ENCODE peak calls at places on chromosome 1, in nine cellular contexts. One of them, this sample, is unnamed.
A peak's percentile ranks its signal among the peaks of the same experiment; 100 is the strongest.

GRCh38 chr1:89957063-89957462 is 37.8 kb upstream of the ZNF326 start:
- DNase-seq in left lung: no peak
- DNase-seq in AG09319: no peak
- DNase-seq in esophagus muscularis mucosa: no peak
- DNase-seq in nephron progenitor cell: no peak
- DNase-seq in PC-3: peak; percentile 42
- DNase-seq in AG10803: no peak
- DNase-seq in progenitor cell of endocrine pancreas: no peak
- DNase-seq in A673: no peak
- DNase-seq in this sample: no peak

GRCh38 chr1:64653466-64653865 is 91.4 kb upstream of the RAVER2 start:
- DNase-seq in left lung: no peak
- DNase-seq in AG09319: peak; percentile 22
- DNase-seq in esophagus muscularis mucosa: no peak
- DNase-seq in nephron progenitor cell: no peak
- DNase-seq in PC-3: no peak
- DNase-seq in AG10803: peak; percentile 26
- DNase-seq in progenitor cell of endocrine pancreas: no peak
- DNase-seq in A673: no peak
- DNase-seq in this sample: no peak

GRCh38 chr1:46790702-46791101 is 8.1 kb upstream of the CYP4B1 start:
- DNase-seq in left lung: no peak
- DNase-seq in AG09319: no peak
- DNase-seq in esophagus muscularis mucosa: peak; percentile 62
- DNase-seq in nephron progenitor cell: no peak
- DNase-seq in PC-3: no peak
- DNase-seq in AG10803: no peak
- DNase-seq in progenitor cell of endocrine pancreas: no peak
- DNase-seq in A673: no peak
- DNase-seq in this sample: no peak

GRCh38 chr1:116497660-116498059 is 73.2 kb downstream of the CD58 start:
- DNase-seq in left lung: no peak
- DNase-seq in AG09319: no peak
- DNase-seq in esophagus muscularis mucosa: no peak
- DNase-seq in nephron progenitor cell: no peak
- DNase-seq in PC-3: no peak
- DNase-seq in AG10803: peak; percentile 49
- DNase-seq in progenitor cell of endocrine pancreas: no peak
- DNase-seq in A673: no peak
- DNase-seq in this sample: no peak

GRCh38 chr1:11316701-11317100 is 43.7 kb downstream of the UBIAD1 start:
- DNase-seq in left lung: no peak
- DNase-seq in AG09319: no peak
- DNase-seq in esophagus muscularis mucosa: no peak
- DNase-seq in nephron progenitor cell: no peak
- DNase-seq in PC-3: no peak
- DNase-seq in AG10803: peak; percentile 16
- DNase-seq in progenitor cell of endocrine pancreas: no peak
- DNase-seq in A673: no peak
- DNase-seq in this sample: no peak

GRCh38 chr1:67134692-67135091 is at the start of gene C1orf141:
- DNase-seq in left lung: no peak
- DNase-seq in AG09319: no peak
- DNase-seq in esophagus muscularis mucosa: no peak
- DNase-seq in nephron progenitor cell: peak; percentile 51
- DNase-seq in PC-3: no peak
- DNase-seq in AG10803: peak; percentile 17
- DNase-seq in progenitor cell of endocrine pancreas: no peak
- DNase-seq in A673: no peak
- DNase-seq in this sample: no peak

GRCh38 chr1:84345220-84345619 is 43.7 kb downstream of the SAMD13 start:
- DNase-seq in left lung: no peak
- DNase-seq in AG09319: no peak
- DNase-seq in esophagus muscularis mucosa: no peak
- DNase-seq in nephron progenitor cell: no peak
- DNase-seq in PC-3: no peak
- DNase-seq in AG10803: peak; percentile 28
- DNase-seq in progenitor cell of endocrine pancreas: no peak
- DNase-seq in A673: no peak
- DNase-seq in this sample: no peak

GRCh38 chr1:5507340-5507739 is 484.9 kb downstream of the NPHP4 start:
- DNase-seq in left lung: no peak
- DNase-seq in AG09319: no peak
- DNase-seq in esophagus muscularis mucosa: no peak
- DNase-seq in nephron progenitor cell: no peak
- DNase-seq in PC-3: no peak
- DNase-seq in AG10803: no peak
- DNase-seq in progenitor cell of endocrine pancreas: no peak
- DNase-seq in A673: no peak
- DNase-seq in this sample: no peak

GRCh38 chr1:3563125-3563524 is 48.2 kb downstream of the MEGF6 start:
- DNase-seq in left lung: no peak
- DNase-seq in AG09319: no peak
- DNase-seq in esophagus muscularis mucosa: no peak
- DNase-seq in nephron progenitor cell: no peak
- DNase-seq in PC-3: no peak
- DNase-seq in AG10803: no peak
- DNase-seq in progenitor cell of endocrine pancreas: no peak
- DNase-seq in A673: no peak
- DNase-seq in this sample: no peak

GRCh38 chr1:100075773-100076172 is 57.0 kb downstream of the SASS6 start:
- DNase-seq in left lung: no peak
- DNase-seq in AG09319: no peak
- DNase-seq in esophagus muscularis mucosa: no peak
- DNase-seq in nephron progenitor cell: no peak
- DNase-seq in PC-3: no peak
- DNase-seq in AG10803: no peak
- DNase-seq in progenitor cell of endocrine pancreas: no peak
- DNase-seq in A673: no peak
- DNase-seq in this sample: no peak

GRCh38 chr1:201711101-201711597 is 117.8 kb upstream of the IPO9 start:
- DNase-seq in left lung: no peak
- DNase-seq in AG09319: no peak
- DNase-seq in esophagus muscularis mucosa: no peak
- DNase-seq in nephron progenitor cell: no peak
- DNase-seq in PC-3: no peak
- DNase-seq in AG10803: peak; percentile 35
- DNase-seq in progenitor cell of endocrine pancreas: no peak
- DNase-seq in A673: peak; percentile 55
- DNase-seq in this sample: no peak

GRCh38 chr1:111907321-111907720 is 82.1 kb downstream of the KCND3 start:
- DNase-seq in left lung: no peak
- DNase-seq in AG09319: no peak
- DNase-seq in esophagus muscularis mucosa: no peak
- DNase-seq in nephron progenitor cell: no peak
- DNase-seq in PC-3: no peak
- DNase-seq in AG10803: no peak
- DNase-seq in progenitor cell of endocrine pancreas: no peak
- DNase-seq in A673: no peak
- DNase-seq in this sample: no peak

GRCh38 chr1:161803181-161803580 is 37.1 kb downstream of the ATF6 start:
- DNase-seq in left lung: no peak
- DNase-seq in AG09319: no peak
- DNase-seq in esophagus muscularis mucosa: no peak
- DNase-seq in nephron progenitor cell: no peak
- DNase-seq in PC-3: no peak
- DNase-seq in AG10803: no peak
- DNase-seq in progenitor cell of endocrine pancreas: no peak
- DNase-seq in A673: no peak
- DNase-seq in this sample: no peak

GRCh38 chr1:154344977-154345837 is 19.9 kb downstream of the ATP8B2 start:
- DNase-seq in left lung: no peak
- DNase-seq in AG09319: no peak
- DNase-seq in esophagus muscularis mucosa: no peak
- DNase-seq in nephron progenitor cell: peak; percentile 53
- DNase-seq in PC-3: peak; percentile 67
- DNase-seq in AG10803: peak; percentile 53
- DNase-seq in progenitor cell of endocrine pancreas: no peak
- DNase-seq in A673: peak; percentile 72
- DNase-seq in this sample: no peak

GRCh38 chr1:14320518-14320917 is 278.0 kb upstream of the KAZN start:
- DNase-seq in left lung: no peak
- DNase-seq in AG09319: peak; percentile 73
- DNase-seq in esophagus muscularis mucosa: no peak
- DNase-seq in nephron progenitor cell: no peak
- DNase-seq in PC-3: peak; percentile 95
- DNase-seq in AG10803: peak; percentile 62
- DNase-seq in progenitor cell of endocrine pancreas: no peak
- DNase-seq in A673: no peak
- DNase-seq in this sample: no peak

GRCh38 chr1:25173809-25174320 is 58.4 kb downstream of the SYF2 start:
- DNase-seq in left lung: no peak
- DNase-seq in AG09319: no peak
- DNase-seq in esophagus muscularis mucosa: peak; percentile 72
- DNase-seq in nephron progenitor cell: no peak
- DNase-seq in PC-3: no peak
- DNase-seq in AG10803: no peak
- DNase-seq in progenitor cell of endocrine pancreas: no peak
- DNase-seq in A673: no peak
- DNase-seq in this sample: no peak

GRCh38 chr1:180384606-180385005 is 117.8 kb downstream of the ACBD6 start:
- DNase-seq in left lung: no peak
- DNase-seq in AG09319: no peak
- DNase-seq in esophagus muscularis mucosa: no peak
- DNase-seq in nephron progenitor cell: no peak
- DNase-seq in PC-3: no peak
- DNase-seq in AG10803: no peak
- DNase-seq in progenitor cell of endocrine pancreas: no peak
- DNase-seq in A673: no peak
- DNase-seq in this sample: no peak

GRCh38 chr1:11293856-11294255 is 20.9 kb downstream of the UBIAD1 start:
- DNase-seq in left lung: no peak
- DNase-seq in AG09319: no peak
- DNase-seq in esophagus muscularis mucosa: no peak
- DNase-seq in nephron progenitor cell: no peak
- DNase-seq in PC-3: no peak
- DNase-seq in AG10803: no peak
- DNase-seq in progenitor cell of endocrine pancreas: no peak
- DNase-seq in A673: no peak
- DNase-seq in this sample: no peak

GRCh38 chr1:49552101-49552500 is 471.7 kb downstream of the AGBL4 start:
- DNase-seq in left lung: no peak
- DNase-seq in AG09319: no peak
- DNase-seq in esophagus muscularis mucosa: no peak
- DNase-seq in nephron progenitor cell: no peak
- DNase-seq in PC-3: no peak
- DNase-seq in AG10803: no peak
- DNase-seq in progenitor cell of endocrine pancreas: no peak
- DNase-seq in A673: no peak
- DNase-seq in this sample: no peak

GRCh38 chr1:42679364-42679983 is 2.7 kb upstream of the YBX1 start:
- DNase-seq in left lung: no peak
- DNase-seq in AG09319: no peak
- DNase-seq in esophagus muscularis mucosa: no peak
- DNase-seq in nephron progenitor cell: no peak
- DNase-seq in PC-3: no peak
- DNase-seq in AG10803: peak; percentile 88
- DNase-seq in progenitor cell of endocrine pancreas: no peak
- DNase-seq in A673: no peak
- DNase-seq in this sample: no peak

GRCh38 chr1:232880354-232880753 is 70.1 kb upstream of the NTPCR start:
- DNase-seq in left lung: no peak
- DNase-seq in AG09319: no peak
- DNase-seq in esophagus muscularis mucosa: no peak
- DNase-seq in nephron progenitor cell: peak; percentile 12
- DNase-seq in PC-3: peak; percentile 60
- DNase-seq in AG10803: peak; percentile 35
- DNase-seq in progenitor cell of endocrine pancreas: no peak
- DNase-seq in A673: peak; percentile 61
- DNase-seq in this sample: no peak

GRCh38 chr1:155893389-155894142 is 17.6 kb downstream of the RIT1 start:
- DNase-seq in left lung: no peak
- DNase-seq in AG09319: no peak
- DNase-seq in esophagus muscularis mucosa: no peak
- DNase-seq in nephron progenitor cell: no peak
- DNase-seq in PC-3: peak; percentile 97
- DNase-seq in AG10803: peak; percentile 88
- DNase-seq in progenitor cell of endocrine pancreas: no peak
- DNase-seq in A673: peak; percentile 89
- DNase-seq in this sample: no peak

DNA sequence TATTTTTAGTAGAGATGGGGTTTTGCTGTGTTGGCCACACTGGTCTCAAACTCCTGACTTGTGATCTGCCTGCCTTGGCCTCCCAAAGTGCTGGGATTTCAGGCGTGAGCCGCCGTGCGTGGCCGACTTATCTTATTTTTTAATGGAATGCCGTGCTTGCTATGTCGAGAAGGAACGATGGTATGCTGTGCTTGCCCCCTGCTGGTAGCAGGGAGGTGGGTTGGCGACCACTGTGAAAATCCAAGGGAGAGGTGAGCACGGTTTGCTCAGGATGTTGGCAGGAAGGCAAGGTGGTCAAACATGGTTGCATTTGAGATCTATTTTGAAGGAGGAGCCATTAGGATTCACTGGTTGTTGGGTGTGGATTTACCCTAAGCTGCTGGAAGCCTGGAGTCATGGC is 45.8 kb upstream of the RCC2 start:
- DNase-seq in left lung: no peak
- DNase-seq in AG09319: no peak
- DNase-seq in esophagus muscularis mucosa: no peak
- DNase-seq in nephron progenitor cell: peak; percentile 14
- DNase-seq in PC-3: peak; percentile 50
- DNase-seq in AG10803: no peak
- DNase-seq in progenitor cell of endocrine pancreas: no peak
- DNase-seq in A673: peak; percentile 25
- DNase-seq in this sample: no peak
- TF ChIP-seq CTCF in left lung: peak; percentile 16
- TF ChIP-seq CTCF in AG09319: peak; percentile 33
- TF ChIP-seq CTCF in esophagus muscularis mucosa: peak; percentile 18
- TF ChIP-seq CTCF in nephron progenitor cell: peak; percentile 23
- TF ChIP-seq CTCF in PC-3: peak; percentile 65
- TF ChIP-seq CTCF in AG10803: peak; percentile 43
- TF ChIP-seq CTCF in progenitor cell of endocrine pancreas: peak; percentile 50
- TF ChIP-seq CTCF in A673: peak; percentile 46
- TF ChIP-seq CTCF in this sample: no peak

GRCh38 chr1:234409328-234409727 is 36.1 kb downstream of the COA6 start:
- DNase-seq in left lung: no peak
- DNase-seq in AG09319: no peak
- DNase-seq in esophagus muscularis mucosa: peak; percentile 2
- DNase-seq in nephron progenitor cell: no peak
- DNase-seq in PC-3: no peak
- DNase-seq in AG10803: no peak
- DNase-seq in progenitor cell of endocrine pancreas: no peak
- DNase-seq in A673: peak; percentile 10
- DNase-seq in this sample: no peak
- TF ChIP-seq CTCF in left lung: no peak
- TF ChIP-seq CTCF in AG09319: no peak
- TF ChIP-seq CTCF in esophagus muscularis mucosa: no peak
- TF ChIP-seq CTCF in nephron progenitor cell: no peak
- TF ChIP-seq CTCF in PC-3: peak; percentile 23
- TF ChIP-seq CTCF in AG10803: peak; percentile 17
- TF ChIP-seq CTCF in progenitor cell of endocrine pancreas: no peak
- TF ChIP-seq CTCF in A673: peak; percentile 45
- TF ChIP-seq CTCF in this sample: no peak

GRCh38 chr1:246492611-246493245 is 14.4 kb downstream of the SMYD3 start:
- DNase-seq in left lung: no peak
- DNase-seq in AG09319: peak; percentile 49
- DNase-seq in esophagus muscularis mucosa: peak; percentile 90
- DNase-seq in nephron progenitor cell: peak; percentile 73
- DNase-seq in PC-3: peak; percentile 83
- DNase-seq in AG10803: peak; percentile 74
- DNase-seq in progenitor cell of endocrine pancreas: peak; percentile 37
- DNase-seq in A673: peak; percentile 79
- DNase-seq in this sample: no peak
- TF ChIP-seq CTCF in left lung: peak; percentile 58
- TF ChIP-seq CTCF in AG09319: peak; percentile 95
- TF ChIP-seq CTCF in esophagus muscularis mucosa: peak; percentile 87
- TF ChIP-seq CTCF in nephron progenitor cell: peak; percentile 80
- TF ChIP-seq CTCF in PC-3: peak; percentile 94
- TF ChIP-seq CTCF in AG10803: peak; percentile 98
- TF ChIP-seq CTCF in progenitor cell of endocrine pancreas: peak; percentile 80
- TF ChIP-seq CTCF in A673: peak; percentile 83
- TF ChIP-seq CTCF in this sample: no peak

GRCh38 chr1:33310702-33311101 is 10.2 kb downstream of the A3GALT2 start:
- DNase-seq in left lung: peak; percentile 53
- DNase-seq in AG09319: no peak
- DNase-seq in esophagus muscularis mucosa: no peak
- DNase-seq in nephron progenitor cell: no peak
- DNase-seq in PC-3: no peak
- DNase-seq in AG10803: no peak
- DNase-seq in progenitor cell of endocrine pancreas: no peak
- DNase-seq in A673: no peak
- DNase-seq in this sample: no peak
- TF ChIP-seq CTCF in left lung: no peak
- TF ChIP-seq CTCF in AG09319: no peak
- TF ChIP-seq CTCF in esophagus muscularis mucosa: no peak
- TF ChIP-seq CTCF in nephron progenitor cell: no peak
- TF ChIP-seq CTCF in PC-3: no peak
- TF ChIP-seq CTCF in AG10803: no peak
- TF ChIP-seq CTCF in progenitor cell of endocrine pancreas: no peak
- TF ChIP-seq CTCF in A673: no peak
- TF ChIP-seq CTCF in this sample: no peak